ENCODE peak calls at places on chromosomes 12 and 14, in five cellular contexts. S is mucosa of descending colon, U is psoas muscle, N is GM12865, W is fibroblast of the aortic adventitia. G is an unnamed sample.

GRCh38 chr12:123896786-123897185 is 75.8 kb downstream of the CCDC92 start:
- DNase-seq in U (no peak), S (no peak), W (peak), N (no peak), G (no peak)

GRCh38 chr14:68367444-68368014 is 425.3 kb downstream of the ZFP36L1 start:
- DNase-seq in S (no peak), W (no peak), N (peak), U (no peak), G (no peak)

GRCh38 chr12:12265571-12266388 is 1.1 kb downstream of the LRP6 start:
- DNase-seq in W (peak), N (peak), S (peak), U (no peak), G (no peak)

GRCh38 chr14:100115726-100116125 is 43.7 kb downstream of the DEGS2 start:
- DNase-seq in U (no peak), S (no peak), N (no peak), W (no peak), G (no peak)

GRCh38 chr14:77186911-77187648 is 5.5 kb downstream of the TMEM63C start:
- DNase-seq in W (peak), U (no peak), S (no peak), N (no peak), G (no peak)

GRCh38 chr12:88658009-88658408 is 77.7 kb upstream of the KITLG start:
- DNase-seq in N (no peak), U (no peak), S (no peak), W (peak), G (no peak)

GRCh38 chr14:76891436-76891835 is 65.2 kb downstream of the LRRC74A start:
- DNase-seq in W (no peak), N (no peak), S (no peak), U (no peak), G (no peak)

GRCh38 chr12:69500631-69501030 is 30.4 kb downstream of the FRS2 start:
- DNase-seq in N (no peak), U (no peak), S (no peak), W (peak), G (no peak)

GRCh38 chr12:84551373-84551772 is 361.2 kb downstream of the SLC6A15 start:
- DNase-seq in N (no peak), U (no peak), S (no peak), W (no peak), G (no peak)

GRCh38 chr12:112418596-112419268 is at the start of gene PTPN11:
- DNase-seq in W (peak), N (peak), U (peak), S (peak), G (peak)
- TF ChIP-seq CTCF in W (peak), N (peak), U (peak), S (peak), G (peak)

GRCh38 chr12:15188136-15188535 is 33.1 kb downstream of the RERG start:
- DNase-seq in S (no peak), W (no peak), U (no peak), N (no peak), G (no peak)
- TF ChIP-seq CTCF in S (no peak), W (no peak), U (no peak), N (no peak), G (no peak)

DNA sequence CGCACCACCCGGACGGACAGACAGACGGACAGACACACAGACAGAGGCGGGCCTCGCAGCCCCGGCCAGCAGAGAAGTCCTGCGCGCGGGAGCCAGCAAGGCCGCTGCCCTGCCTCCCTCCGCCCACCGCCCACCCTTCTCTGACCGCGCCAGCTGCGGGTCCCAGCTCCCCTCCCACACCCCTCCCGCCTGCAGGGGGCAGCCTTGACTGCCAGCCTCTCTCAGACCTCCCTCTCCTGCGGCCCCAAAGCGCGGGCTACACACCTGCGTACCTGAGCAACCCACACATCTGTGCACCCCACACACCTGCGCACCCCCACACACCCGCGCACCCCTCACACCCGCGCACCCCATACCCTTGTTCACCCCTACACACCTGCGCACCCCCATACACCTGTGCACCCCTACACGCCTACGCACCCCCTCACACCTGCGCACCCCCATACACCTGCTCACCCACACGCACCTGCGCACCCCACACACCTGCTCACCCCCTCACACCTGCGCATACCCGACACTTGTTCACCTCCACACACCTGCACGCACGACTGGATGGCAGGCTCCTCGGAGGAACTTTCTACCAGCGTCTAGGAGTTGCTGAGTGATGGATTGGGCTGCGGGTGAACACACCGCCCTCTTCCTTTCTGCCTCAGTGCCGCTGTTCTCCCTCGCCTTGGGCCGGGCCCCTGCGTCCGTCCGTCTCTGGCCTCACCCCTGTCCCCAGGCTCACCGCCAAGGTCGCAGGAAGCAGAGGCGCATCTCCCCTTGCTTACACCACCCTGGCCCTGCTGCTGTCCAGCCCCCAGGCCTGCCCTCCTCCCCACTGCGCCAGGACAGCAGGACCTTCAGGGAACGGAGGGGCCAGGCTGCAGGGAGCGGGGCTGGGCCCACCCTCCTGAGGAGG is 20.8 kb upstream of the TMEM106C start:
- DNase-seq in N (peak), U (peak), W (no peak), S (peak), G (no peak)
- TF ChIP-seq CTCF in N (peak), U (no peak), W (no peak), S (peak), G (no peak)

GRCh38 chr12:66065623-66066022 is 64.9 kb downstream of the LLPH start:
- DNase-seq in W (peak), S (no peak), U (no peak), N (no peak), G (no peak)
- TF ChIP-seq CTCF in W (no peak), S (no peak), U (no peak), N (no peak), G (no peak)

GRCh38 chr12:57631566-57632368 is 1.2 kb downstream of the B4GALNT1 start:
- DNase-seq in W (peak), U (peak), N (no peak), S (no peak), G (no peak)

GRCh38 chr12:57632898-57633825 is at the start of gene B4GALNT1:
- DNase-seq in U (peak), N (peak), S (peak), W (peak), G (peak)

GRCh38 chr12:57629897-57630471 is 3.0 kb downstream of the B4GALNT1 start:
- DNase-seq in U (peak), N (no peak), W (no peak), S (no peak), G (no peak)

GRCh38 chr12:57630891-57631433 is 2.0 kb downstream of the B4GALNT1 start:
- DNase-seq in U (no peak), W (no peak), N (no peak), S (no peak), G (no peak)

GRCh38 chr12:57632369-57632897 is 568 bp downstream of the B4GALNT1 start:
- DNase-seq in N (no peak), S (no peak), W (peak), U (peak), G (no peak)
- TF ChIP-seq CTCF in N (no peak), S (no peak), W (no peak), U (no peak), G (no peak)

GRCh38 chr12:2051700-2052625 is 824 bp upstream of the CACNA1C start:
- DNase-seq in N (no peak), W (peak), S (no peak), U (no peak), G (no peak)
- TF ChIP-seq CTCF in N (no peak), W (peak), S (no peak), U (no peak), G (no peak)

G was measured in progenitor cell of endocrine pancreas.